ENCODE peak calls at places on chromosomes 1 and 21, in seven cellular contexts. G is hepatocyte, Y is type B pancreatic cell, J is GM10248, N is GM06990, P is keratinocyte, U is foreskin fibroblast. F is an unnamed sample.

GRCh38 chr1:201356701-201357100 is 20.8 kb downstream of the TNNT2 start:
- DNase-seq in G (no peak), Y (no peak), J (no peak), N (no peak), P (no peak), U (no peak), F (no peak)

GRCh38 chr1:235910357-235911299 is 43.9 kb upstream of the LYST start:
- DNase-seq in G (peak), Y (no peak), J (no peak), N (no peak), P (peak), U (peak), F (peak)

GRCh38 chr1:81617308-81618027 is 183.3 kb upstream of the ADGRL2 start:
- DNase-seq in G (no peak), Y (no peak), J (no peak), N (no peak), P (no peak), U (peak), F (no peak)

GRCh38 chr1:40746344-40747090 is 37.1 kb upstream of the KCNQ4 start:
- DNase-seq in G (no peak), Y (no peak), J (no peak), N (no peak), P (no peak), U (no peak), F (no peak)

GRCh38 chr21:23016617-23017016 is 2018.4 kb downstream of the NCAM2 start:
- DNase-seq in G (peak), Y (no peak), J (no peak), N (no peak), P (no peak), U (no peak), F (no peak)

GRCh38 chr1:91885331-91885715 is 628 bp downstream of the TGFBR3 start:
- DNase-seq in G (peak), Y (peak), J (peak), N (peak), P (no peak), U (no peak), F (peak)

GRCh38 chr21:29265690-29266479 is 32.8 kb upstream of the BACH1 start:
- DNase-seq in G (no peak), Y (no peak), J (peak), N (peak), P (no peak), U (no peak), F (no peak)

GRCh38 chr1:219812491-219813221 is 115.7 kb downstream of the SLC30A10 start:
- DNase-seq in G (peak), Y (no peak), J (peak), N (no peak), P (peak), U (peak), F (no peak)

GRCh38 chr1:199784127-199784526 is 243.4 kb upstream of the NR5A2 start:
- DNase-seq in G (no peak), Y (no peak), J (no peak), N (no peak), P (no peak), U (no peak), F (no peak)

GRCh38 chr21:43874085-43874785 is 9.2 kb downstream of the AGPAT3 start:
- DNase-seq in G (no peak), Y (no peak), J (no peak), N (no peak), P (no peak), U (no peak), F (no peak)

GRCh38 chr1:44294588-44295007 is 60.5 kb downstream of the ERI3 start:
- DNase-seq in G (peak), Y (no peak), J (no peak), N (no peak), P (no peak), U (peak), F (peak)

GRCh38 chr1:109024651-109025050 is 17.3 kb downstream of the WDR47 start:
- DNase-seq in G (no peak), Y (no peak), J (no peak), N (no peak), P (no peak), U (no peak), F (no peak)

GRCh38 chr1:11342677-11343076 is 69.7 kb downstream of the UBIAD1 start:
- DNase-seq in G (no peak), Y (no peak), J (no peak), N (no peak), P (no peak), U (no peak), F (no peak)

GRCh38 chr1:11053758-11054137 is 6.1 kb downstream of the SRM start:
- DNase-seq in G (peak), Y (no peak), J (no peak), N (no peak), P (no peak), U (no peak), F (no peak)

GRCh38 chr1:10968411-10968826 is 44.0 kb upstream of the TARDBP start:
- DNase-seq in G (no peak), Y (no peak), J (no peak), N (peak), P (no peak), U (no peak), F (no peak)

GRCh38 chr1:245663841-245664240 is 509.1 kb downstream of the KIF26B start:
- DNase-seq in G (no peak), Y (no peak), J (no peak), N (no peak), P (no peak), U (no peak), F (no peak)

GRCh38 chr1:66546045-66546810 is 12.3 kb downstream of the SGIP1 start:
- DNase-seq in G (no peak), Y (no peak), J (no peak), N (no peak), P (no peak), U (no peak), F (no peak)

GRCh38 chr1:31910933-31911332 is 27.2 kb downstream of the PTP4A2 start:
- DNase-seq in G (no peak), Y (no peak), J (no peak), N (peak), P (no peak), U (no peak), F (no peak)

GRCh38 chr1:47474278-47475193 is 36.7 kb downstream of the FOXD2 start:
- DNase-seq in G (no peak), Y (no peak), J (no peak), N (no peak), P (no peak), U (no peak), F (no peak)

GRCh38 chr1:111489604-111490003 is 13.8 kb downstream of the ADORA3 start:
- DNase-seq in G (no peak), Y (no peak), J (no peak), N (no peak), P (no peak), U (peak), F (no peak)

GRCh38 chr1:77036560-77036959 is 169.3 kb downstream of the ST6GALNAC5 start:
- DNase-seq in G (peak), Y (no peak), J (no peak), N (no peak), P (no peak), U (peak), F (no peak)

GRCh38 chr1:85219853-85220610 is 19.2 kb upstream of the SYDE2 start:
- DNase-seq in G (no peak), Y (no peak), J (no peak), N (no peak), P (no peak), U (no peak), F (no peak)

GRCh38 chr1:72170246-72170645 is 112.1 kb downstream of the NEGR1 start:
- DNase-seq in G (no peak), Y (no peak), J (no peak), N (no peak), P (no peak), U (no peak), F (no peak)

DNA sequence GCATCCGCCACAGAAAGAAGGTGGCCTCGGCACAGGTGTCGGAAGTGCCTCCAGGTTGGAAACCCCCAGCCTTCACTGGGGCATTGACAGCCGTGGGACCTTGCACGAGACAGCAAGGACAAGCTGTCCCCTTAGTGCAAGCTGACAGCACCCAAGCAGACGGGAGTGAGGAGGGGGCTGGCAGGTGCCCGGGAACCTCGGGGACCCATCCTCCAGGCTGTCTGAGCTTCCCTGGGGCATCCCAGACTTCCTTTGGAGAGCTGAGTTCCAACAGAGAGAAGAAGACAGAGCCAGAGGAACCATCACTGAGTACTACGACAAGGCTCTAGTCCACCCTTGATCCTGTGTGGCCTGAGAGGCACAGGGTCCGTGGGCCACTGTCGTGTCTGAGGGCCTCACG is 100.6 kb upstream of the RAB4A start:
- DNase-seq in G (no peak), Y (no peak), J (no peak), N (no peak), P (no peak), U (no peak), F (no peak)
- TF ChIP-seq CTCF in G (no peak), Y (no peak), J (no peak), N (no peak), P (no peak), U (no peak), F (no peak)

GRCh38 chr1:240092301-240093119 is 827 bp downstream of the FMN2 start:
- DNase-seq in G (peak), Y (peak), J (no peak), N (no peak), P (no peak), U (peak), F (no peak)
- TF ChIP-seq CTCF in G (peak), Y (no peak), J (no peak), N (no peak), P (no peak), U (peak), F (no peak)

GRCh38 chr1:229730573-229730972 is 104.5 kb downstream of the URB2 start:
- DNase-seq in G (no peak), Y (no peak), J (no peak), N (no peak), P (no peak), U (no peak), F (no peak)
- TF ChIP-seq CTCF in G (no peak), Y (no peak), J (no peak), N (no peak), P (no peak), U (no peak), F (no peak)

DNA sequence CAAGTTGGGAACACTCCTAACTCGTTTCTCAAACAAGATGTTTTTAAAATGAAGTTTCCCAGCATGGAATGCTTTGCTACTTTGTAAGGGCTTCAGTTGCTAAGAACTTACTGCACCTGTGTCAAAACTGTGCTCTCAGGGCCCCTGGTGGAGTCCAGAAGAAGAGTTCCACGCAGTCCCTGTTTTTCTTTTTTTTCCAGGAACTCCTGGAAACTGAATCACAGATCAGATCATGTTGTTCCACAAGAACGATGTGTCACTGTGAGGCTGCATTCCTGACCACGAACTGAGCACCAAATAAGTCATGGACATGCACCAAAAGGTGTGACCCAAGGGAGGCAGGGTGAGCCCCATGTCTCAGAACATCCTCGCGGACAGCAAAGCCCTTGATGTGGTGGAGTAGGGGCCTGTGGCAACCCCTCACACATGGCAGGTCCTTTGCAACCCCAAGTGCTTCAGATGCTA is 257.2 kb downstream of the KCNJ6 start:
- DNase-seq in G (peak), Y (no peak), J (no peak), N (no peak), P (peak), U (peak), F (no peak)
- TF ChIP-seq CTCF in G (peak), Y (no peak), J (no peak), N (no peak), P (peak), U (peak), F (no peak)